ENCODE peak calls at places on chromosomes 5 and 9, in five cellular contexts. U is brain pericyte, R is GM23248, K is T-helper 9 cell, J is activated T-helper 1 cell treated with Interleukin-2 at 50 U/mL for 16 hours. V is an unnamed sample.

GRCh38 chr5:111337688-111338087 is 113.5 kb downstream of the CAMK4 start:
- DNase-seq in J (no peak), K (no peak), U (no peak), R (peak), V (no peak)

GRCh38 chr9:114906922-114907571 is 23.3 kb downstream of the TNFSF8 start:
- DNase-seq in J (no peak), U (no peak), R (peak), K (no peak), V (peak)

GRCh38 chr5:20166496-20166895 is 178.5 kb upstream of the CDH18 start:
- DNase-seq in U (no peak), K (no peak), J (no peak), R (no peak), V (peak)

GRCh38 chr5:101829255-101829654 is 466.8 kb downstream of the SLCO4C1 start:
- DNase-seq in R (no peak), J (no peak), U (no peak), K (no peak), V (no peak)

GRCh38 chr9:116549786-116550660 is 137.1 kb upstream of the TRIM32 start:
- DNase-seq in K (no peak), R (peak), J (no peak), U (no peak), V (peak)

GRCh38 chr5:72255237-72255636 is 64.8 kb downstream of the MRPS27 start:
- DNase-seq in J (no peak), K (no peak), U (no peak), R (no peak), V (no peak)

GRCh38 chr5:93600409-93601052 is 17.5 kb downstream of the NR2F1 start:
- DNase-seq in U (no peak), K (no peak), J (no peak), R (no peak), V (peak)

GRCh38 chr5:130282044-130282443 is 377.8 kb downstream of the CHSY3 start:
- DNase-seq in U (no peak), K (no peak), R (peak), J (no peak), V (peak)

GRCh38 chr9:65449423-65449822 is 164.4 kb upstream of the FOXD4L5 start:
- DNase-seq in U (no peak), J (no peak), K (no peak), R (no peak), V (no peak)

GRCh38 chr9:134326754-134327526 is 685 bp downstream of the RXRA start:
- DNase-seq in K (no peak), R (peak), U (no peak), J (no peak), V (peak)

GRCh38 chr9:109716631-109717030 is 63.4 kb upstream of the PALM2AKAP2 start:
- DNase-seq in U (no peak), R (peak), K (no peak), J (no peak), V (peak)

GRCh38 chr5:136769900-136770684 is 404.7 kb upstream of the TRPC7 start:
- DNase-seq in K (peak), U (no peak), J (no peak), R (peak), V (peak)

GRCh38 chr9:34405719-34406118 is 29.0 kb upstream of the MYORG start:
- DNase-seq in R (peak), U (no peak), K (no peak), J (no peak), V (peak)

GRCh38 chr5:60835554-60835953 is 8.5 kb downstream of the ELOVL7 start:
- DNase-seq in J (no peak), K (no peak), U (no peak), R (no peak), V (peak)

GRCh38 chr5:91384671-91385430 is 1.7 kb upstream of the ARRDC3 start:
- DNase-seq in J (no peak), R (peak), U (peak), K (no peak), V (peak)

GRCh38 chr5:142696379-142696778 is 10.5 kb upstream of the FGF1 start:
- DNase-seq in U (no peak), K (no peak), R (no peak), J (no peak), V (no peak)

GRCh38 chr5:39755986-39756385 is 331.2 kb upstream of the DAB2 start:
- DNase-seq in R (peak), U (peak), K (no peak), J (no peak), V (peak)

GRCh38 chr5:79418276-79418675 is 95.7 kb downstream of the HOMER1 start:
- DNase-seq in R (no peak), J (no peak), K (no peak), U (no peak), V (no peak)

GRCh38 chr5:176508603-176509002 is 28.6 kb downstream of the RNF44 start:
- DNase-seq in R (peak), K (no peak), J (no peak), U (no peak), V (no peak)

GRCh38 chr5:77945874-77946273 is 169.7 kb upstream of the TBCA start:
- DNase-seq in R (peak), U (no peak), J (no peak), K (no peak), V (no peak)

GRCh38 chr9:93324191-93324834 is 127.2 kb upstream of the FAM120A start:
- DNase-seq in R (no peak), U (no peak), K (no peak), J (no peak), V (no peak)

GRCh38 chr9:36831381-36832231 is 202.5 kb downstream of the PAX5 start:
- DNase-seq in U (no peak), J (no peak), K (no peak), R (no peak), V (no peak)

GRCh38 chr5:15734058-15734457 is 234.1 kb downstream of the FBXL7 start:
- DNase-seq in J (no peak), R (no peak), U (no peak), K (no peak), V (no peak)

GRCh38 chr5:81151546-81151945 is 81.6 kb upstream of the CKMT2 start:
- DNase-seq in J (no peak), R (peak), K (no peak), U (no peak), V (peak)

GRCh38 chr5:71537681-71538080 is 49.5 kb upstream of the MCCC2 start:
- DNase-seq in J (no peak), K (no peak), R (no peak), U (peak), V (no peak)

GRCh38 chr9:3698531-3698930 is 172.7 kb upstream of the RFX3 start:
- DNase-seq in J (no peak), R (no peak), K (no peak), U (no peak), V (no peak)

GRCh38 chr5:65171645-65172044 is 310.1 kb downstream of the ADAMTS6 start:
- DNase-seq in K (no peak), J (no peak), U (no peak), R (no peak), V (no peak)

V was measured in M059J.